ENCODE peak calls at places on chromosomes 16 and 17, in five cellular contexts. One of them, this sample, is unnamed.

GRCh38 chr16:88505405-88506082 is 52.5 kb downstream of the ZFPM1 start:
- DNase-seq in activated CD4-positive, alpha-beta T cell treated with anti-CD3 and anti-CD28 coated beads, Interleukin-2, amount 50 U/mL, for 1 hour: peak; percentile 70
- DNase-seq in progenitor cell of endocrine pancreas: no peak
- DNase-seq in dermis microvascular lymphatic vessel endothelial cell: peak; percentile 36
- DNase-seq in T-helper 1 cell: peak; percentile 55
- DNase-seq in this sample: peak; percentile 66

GRCh38 chr17:16968786-16969185 is 3.1 kb downstream of the TNFRSF13B start:
- DNase-seq in activated CD4-positive, alpha-beta T cell treated with anti-CD3 and anti-CD28 coated beads, Interleukin-2, amount 50 U/mL, for 1 hour: no peak
- DNase-seq in progenitor cell of endocrine pancreas: no peak
- DNase-seq in dermis microvascular lymphatic vessel endothelial cell: no peak
- DNase-seq in T-helper 1 cell: no peak
- DNase-seq in this sample: no peak

GRCh38 chr16:83268164-83268563 is 539.6 kb upstream of the HSBP1 start:
- DNase-seq in progenitor cell of endocrine pancreas: no peak
- DNase-seq in activated CD4-positive, alpha-beta T cell treated with anti-CD3 and anti-CD28 coated beads, Interleukin-2, amount 50 U/mL, for 1 hour: no peak
- DNase-seq in dermis microvascular lymphatic vessel endothelial cell: no peak
- DNase-seq in T-helper 1 cell: no peak
- DNase-seq in this sample: no peak

GRCh38 chr17:38706625-38707298 is 1.7 kb downstream of the MLLT6 start:
- DNase-seq in progenitor cell of endocrine pancreas: no peak
- DNase-seq in T-helper 1 cell: no peak
- DNase-seq in dermis microvascular lymphatic vessel endothelial cell: no peak
- DNase-seq in activated CD4-positive, alpha-beta T cell treated with anti-CD3 and anti-CD28 coated beads, Interleukin-2, amount 50 U/mL, for 1 hour: no peak
- DNase-seq in this sample: no peak

GRCh38 chr17:4208228-4208627 is 55.6 kb downstream of the ANKFY1 start:
- DNase-seq in progenitor cell of endocrine pancreas: no peak
- DNase-seq in dermis microvascular lymphatic vessel endothelial cell: no peak
- DNase-seq in activated CD4-positive, alpha-beta T cell treated with anti-CD3 and anti-CD28 coated beads, Interleukin-2, amount 50 U/mL, for 1 hour: no peak
- DNase-seq in T-helper 1 cell: no peak
- DNase-seq in this sample: no peak

GRCh38 chr16:27475561-27475960 is 73.6 kb downstream of the IL21R start:
- DNase-seq in progenitor cell of endocrine pancreas: no peak
- DNase-seq in dermis microvascular lymphatic vessel endothelial cell: peak; percentile 69
- DNase-seq in T-helper 1 cell: no peak
- DNase-seq in activated CD4-positive, alpha-beta T cell treated with anti-CD3 and anti-CD28 coated beads, Interleukin-2, amount 50 U/mL, for 1 hour: no peak
- DNase-seq in this sample: no peak

GRCh38 chr17:81428121-81428515 is 32.9 kb downstream of the BAHCC1 start:
- DNase-seq in activated CD4-positive, alpha-beta T cell treated with anti-CD3 and anti-CD28 coated beads, Interleukin-2, amount 50 U/mL, for 1 hour: no peak
- DNase-seq in dermis microvascular lymphatic vessel endothelial cell: no peak
- DNase-seq in T-helper 1 cell: no peak
- DNase-seq in progenitor cell of endocrine pancreas: no peak
- DNase-seq in this sample: no peak

GRCh38 chr16:53024045-53024444 is 28.7 kb downstream of the CHD9NB start:
- DNase-seq in progenitor cell of endocrine pancreas: no peak
- DNase-seq in dermis microvascular lymphatic vessel endothelial cell: no peak
- DNase-seq in T-helper 1 cell: no peak
- DNase-seq in activated CD4-positive, alpha-beta T cell treated with anti-CD3 and anti-CD28 coated beads, Interleukin-2, amount 50 U/mL, for 1 hour: no peak
- DNase-seq in this sample: no peak

GRCh38 chr17:68378202-68379149 is 78.8 kb downstream of the WIPI1 start:
- DNase-seq in dermis microvascular lymphatic vessel endothelial cell: peak; percentile 96
- DNase-seq in progenitor cell of endocrine pancreas: no peak
- DNase-seq in T-helper 1 cell: no peak
- DNase-seq in activated CD4-positive, alpha-beta T cell treated with anti-CD3 and anti-CD28 coated beads, Interleukin-2, amount 50 U/mL, for 1 hour: no peak
- DNase-seq in this sample: no peak

GRCh38 chr17:17837966-17838962 is 1.5 kb upstream of the SREBF1 start:
- DNase-seq in T-helper 1 cell: no peak
- DNase-seq in activated CD4-positive, alpha-beta T cell treated with anti-CD3 and anti-CD28 coated beads, Interleukin-2, amount 50 U/mL, for 1 hour: no peak
- DNase-seq in progenitor cell of endocrine pancreas: no peak
- DNase-seq in dermis microvascular lymphatic vessel endothelial cell: peak; percentile 55
- DNase-seq in this sample: no peak

GRCh38 chr17:48149174-48150106 is 41.9 kb downstream of the SNX11 start:
- DNase-seq in progenitor cell of endocrine pancreas: no peak
- DNase-seq in T-helper 1 cell: no peak
- DNase-seq in dermis microvascular lymphatic vessel endothelial cell: peak; percentile 20
- DNase-seq in activated CD4-positive, alpha-beta T cell treated with anti-CD3 and anti-CD28 coated beads, Interleukin-2, amount 50 U/mL, for 1 hour: no peak
- DNase-seq in this sample: no peak

GRCh38 chr16:2686912-2687507 is 4.7 kb downstream of the KCTD5 start:
- DNase-seq in T-helper 1 cell: no peak
- DNase-seq in dermis microvascular lymphatic vessel endothelial cell: no peak
- DNase-seq in activated CD4-positive, alpha-beta T cell treated with anti-CD3 and anti-CD28 coated beads, Interleukin-2, amount 50 U/mL, for 1 hour: no peak
- DNase-seq in progenitor cell of endocrine pancreas: no peak
- DNase-seq in this sample: no peak

GRCh38 chr16:3998793-3999478 is 117.3 kb downstream of the ADCY9 start:
- DNase-seq in activated CD4-positive, alpha-beta T cell treated with anti-CD3 and anti-CD28 coated beads, Interleukin-2, amount 50 U/mL, for 1 hour: no peak
- DNase-seq in T-helper 1 cell: no peak
- DNase-seq in progenitor cell of endocrine pancreas: no peak
- DNase-seq in dermis microvascular lymphatic vessel endothelial cell: no peak
- DNase-seq in this sample: no peak

GRCh38 chr17:43418441-43419374 is 19.9 kb downstream of the ARL4D start:
- DNase-seq in dermis microvascular lymphatic vessel endothelial cell: peak; percentile 28
- DNase-seq in T-helper 1 cell: no peak
- DNase-seq in progenitor cell of endocrine pancreas: no peak
- DNase-seq in activated CD4-positive, alpha-beta T cell treated with anti-CD3 and anti-CD28 coated beads, Interleukin-2, amount 50 U/mL, for 1 hour: no peak
- DNase-seq in this sample: no peak

GRCh38 chr17:48225725-48226567 is 118.4 kb downstream of the SNX11 start:
- DNase-seq in activated CD4-positive, alpha-beta T cell treated with anti-CD3 and anti-CD28 coated beads, Interleukin-2, amount 50 U/mL, for 1 hour: no peak
- DNase-seq in dermis microvascular lymphatic vessel endothelial cell: no peak
- DNase-seq in progenitor cell of endocrine pancreas: no peak
- DNase-seq in T-helper 1 cell: no peak
- DNase-seq in this sample: no peak

GRCh38 chr17:4364622-4365041 is 1.8 kb downstream of the UBE2G1 start:
- DNase-seq in progenitor cell of endocrine pancreas: no peak
- DNase-seq in dermis microvascular lymphatic vessel endothelial cell: no peak
- DNase-seq in activated CD4-positive, alpha-beta T cell treated with anti-CD3 and anti-CD28 coated beads, Interleukin-2, amount 50 U/mL, for 1 hour: no peak
- DNase-seq in T-helper 1 cell: no peak
- DNase-seq in this sample: no peak

GRCh38 chr17:43574896-43575525 is 28.9 kb upstream of the ETV4 start:
- DNase-seq in T-helper 1 cell: no peak
- DNase-seq in progenitor cell of endocrine pancreas: no peak
- DNase-seq in dermis microvascular lymphatic vessel endothelial cell: no peak
- DNase-seq in activated CD4-positive, alpha-beta T cell treated with anti-CD3 and anti-CD28 coated beads, Interleukin-2, amount 50 U/mL, for 1 hour: no peak
- DNase-seq in this sample: no peak

GRCh38 chr17:13569740-13570137 is 32.0 kb downstream of the HS3ST3A1 start:
- DNase-seq in progenitor cell of endocrine pancreas: no peak
- DNase-seq in dermis microvascular lymphatic vessel endothelial cell: no peak
- DNase-seq in T-helper 1 cell: no peak
- DNase-seq in activated CD4-positive, alpha-beta T cell treated with anti-CD3 and anti-CD28 coated beads, Interleukin-2, amount 50 U/mL, for 1 hour: no peak
- DNase-seq in this sample: no peak

GRCh38 chr17:30548189-30548588 is 71.0 kb downstream of the GOSR1 start:
- DNase-seq in dermis microvascular lymphatic vessel endothelial cell: no peak
- DNase-seq in progenitor cell of endocrine pancreas: no peak
- DNase-seq in activated CD4-positive, alpha-beta T cell treated with anti-CD3 and anti-CD28 coated beads, Interleukin-2, amount 50 U/mL, for 1 hour: no peak
- DNase-seq in T-helper 1 cell: no peak
- DNase-seq in this sample: no peak

GRCh38 chr17:64174686-64175456 is 44.9 kb upstream of the ERN1 start:
- DNase-seq in activated CD4-positive, alpha-beta T cell treated with anti-CD3 and anti-CD28 coated beads, Interleukin-2, amount 50 U/mL, for 1 hour: no peak
- DNase-seq in progenitor cell of endocrine pancreas: no peak
- DNase-seq in dermis microvascular lymphatic vessel endothelial cell: peak; percentile 82
- DNase-seq in T-helper 1 cell: no peak
- DNase-seq in this sample: no peak